ENCODE peak calls at places on chromosomes 16 and 17, in seven cellular contexts. C is posterior cingulate gyrus, S is stromal cell of bone marrow, T is H7, V is HS-5, K is EH, D is tibial nerve. Q is an unnamed sample.
A peak's percentile ranks its signal among the peaks of the same experiment; 100 is the strongest.

GRCh38 chr16:2005646-2006045 is 4.0 kb downstream of the ZNF598 start:
- DNase-seq in C (no peak), S (no peak), T (peak; percentile 79), V (no peak), K (no peak), D (no peak), Q (no peak)

GRCh38 chr17:50853015-50853615 is 13.0 kb downstream of the TOB1 start:
- DNase-seq in C (no peak), S (no peak), T (peak; percentile 1), V (no peak), K (no peak), D (no peak), Q (no peak)

GRCh38 chr17:18954321-18954720 is 2.4 kb downstream of the SLC5A10 start:
- DNase-seq in C (no peak), S (no peak), T (peak; percentile 32), V (no peak), K (no peak), D (no peak), Q (no peak)

GRCh38 chr16:88285514-88285822 is 97.3 kb upstream of the ZNF469 start:
- DNase-seq in C (no peak), S (no peak), T (no peak), V (no peak), K (no peak), D (no peak), Q (no peak)

GRCh38 chr17:40516581-40517285 is 15.3 kb upstream of the TNS4 start:
- DNase-seq in C (no peak), S (no peak), T (no peak), V (peak; percentile 53), K (peak; percentile 62), D (no peak), Q (peak; percentile 67)

GRCh38 chr17:2107050-2107449 is 52.1 kb downstream of the HIC1 start:
- DNase-seq in C (no peak), S (no peak), T (no peak), V (no peak), K (no peak), D (no peak), Q (no peak)

GRCh38 chr17:44865921-44866320 is 18.2 kb downstream of the HIGD1B start:
- DNase-seq in C (no peak), S (no peak), T (no peak), V (no peak), K (peak; percentile 89), D (no peak), Q (peak; percentile 54)

GRCh38 chr17:34720760-34721159 is 141.4 kb downstream of the TMEM132E start:
- DNase-seq in C (no peak), S (no peak), T (no peak), V (peak; percentile 0), K (peak; percentile 19), D (no peak), Q (peak; percentile 89)

GRCh38 chr16:30017277-30017656 is 5.7 kb upstream of the C16orf92 start:
- DNase-seq in C (no peak), S (no peak), T (no peak), V (no peak), K (no peak), D (no peak), Q (no peak)

GRCh38 chr16:6125483-6126259 is 1028.1 kb upstream of the EEF2KMT start:
- DNase-seq in C (no peak), S (no peak), T (no peak), V (no peak), K (peak; percentile 75), D (no peak), Q (no peak)